ENCODE peak calls at places on chromosomes 7 and 10, in eight cellular contexts. Q, X, P, S, J, M, W and G are unnamed samples.

GRCh38 chr10:2935647-2936386 is 131.5 kb upstream of the PFKP start:
- DNase-seq in P (no peak), S (no peak), M (no peak), W (no peak), Q (no peak), X (no peak), J (no peak), G (no peak)

GRCh38 chr7:157138101-157138423 is 664 bp upstream of the UBE3C start:
- DNase-seq in J (no peak), M (no peak), X (no peak), P (no peak), S (no peak), Q (no peak), W (no peak), G (no peak)

GRCh38 chr7:31002256-31002655 is 38.5 kb downstream of the GHRHR start:
- DNase-seq in M (peak), X (no peak), S (no peak), W (no peak), J (no peak), P (no peak), Q (no peak), G (no peak)

GRCh38 chr7:25884265-25884664 is 267.7 kb upstream of the NFE2L3 start:
- DNase-seq in S (no peak), X (no peak), W (no peak), P (no peak), Q (no peak), J (no peak), M (no peak), G (no peak)

GRCh38 chr7:41107938-41108448 is 594.9 kb downstream of the INHBA start:
- DNase-seq in Q (no peak), X (no peak), J (peak), M (no peak), S (no peak), W (no peak), P (no peak), G (no peak)

GRCh38 chr10:77251297-77252013 is 386.2 kb downstream of the KCNMA1 start:
- DNase-seq in W (no peak), M (peak), X (no peak), J (peak), Q (no peak), S (peak), P (no peak), G (no peak)

GRCh38 chr7:43764807-43765491 is 6.5 kb downstream of the BLVRA start:
- DNase-seq in M (peak), X (no peak), W (no peak), P (no peak), Q (no peak), S (no peak), J (peak), G (no peak)

GRCh38 chr7:98354511-98355249 is 46.2 kb downstream of the BAIAP2L1 start:
- DNase-seq in S (no peak), X (no peak), W (no peak), J (peak), P (no peak), Q (no peak), M (peak), G (no peak)

GRCh38 chr10:71260622-71261325 is 48.4 kb downstream of the UNC5B start:
- DNase-seq in Q (peak), P (peak), W (peak), S (no peak), X (no peak), J (peak), M (peak), G (peak)

GRCh38 chr7:98968621-98969020 is 90.3 kb downstream of the TRRAP start:
- DNase-seq in W (no peak), J (no peak), M (no peak), S (no peak), P (no peak), X (peak), Q (no peak), G (no peak)

GRCh38 chr7:139619367-139619657 is 95.8 kb downstream of the CLEC2L start:
- DNase-seq in X (no peak), J (peak), W (no peak), S (no peak), P (no peak), M (peak), Q (no peak), G (no peak)

GRCh38 chr10:16896993-16897392 is 79.8 kb upstream of the RSU1 start:
- DNase-seq in J (no peak), X (no peak), M (no peak), P (no peak), Q (no peak), W (no peak), S (no peak), G (no peak)

GRCh38 chr10:31032515-31033132 is 959 bp upstream of the ZNF438 start:
- DNase-seq in P (no peak), S (no peak), Q (no peak), X (no peak), J (no peak), W (no peak), M (no peak), G (no peak)

GRCh38 chr7:91345449-91345848 is 81.2 kb downstream of the FZD1 start:
- DNase-seq in P (no peak), Q (no peak), M (no peak), S (no peak), W (no peak), J (no peak), X (no peak), G (no peak)

GRCh38 chr10:89281606-89282395 is 20.0 kb upstream of the IFIT2 start:
- DNase-seq in W (no peak), J (peak), S (no peak), M (no peak), P (no peak), Q (no peak), X (no peak), G (no peak)

GRCh38 chr10:123577921-123578461 is 88.2 kb upstream of the GPR26 start:
- DNase-seq in Q (no peak), W (no peak), P (no peak), M (no peak), X (no peak), J (no peak), S (no peak), G (no peak)

GRCh38 chr10:6299743-6300105 is 97.0 kb downstream of the PFKFB3 start:
- DNase-seq in M (no peak), S (no peak), Q (no peak), P (no peak), J (no peak), X (no peak), W (no peak), G (no peak)

GRCh38 chr7:768881-769504 is 41.9 kb upstream of the PRKAR1B start:
- DNase-seq in M (no peak), J (no peak), W (peak), S (no peak), X (peak), Q (peak), P (peak), G (peak)

GRCh38 chr7:98186452-98187137 is 24.6 kb upstream of the BHLHA15 start:
- DNase-seq in P (no peak), M (peak), J (peak), X (no peak), S (no peak), Q (no peak), W (no peak), G (no peak)

GRCh38 chr10:51001587-51001986 is 72.7 kb upstream of the PRKG1 start:
- DNase-seq in X (no peak), Q (no peak), S (no peak), M (peak), J (peak), W (no peak), P (no peak), G (no peak)

GRCh38 chr10:36451391-36451790 is 674.0 kb upstream of the ANKRD30A start:
- DNase-seq in P (no peak), W (no peak), X (no peak), J (no peak), M (no peak), S (no peak), Q (no peak), G (no peak)

GRCh38 chr10:99391346-99391745 is 39.1 kb downstream of the GOT1 start:
- DNase-seq in S (no peak), J (no peak), X (no peak), W (no peak), Q (no peak), M (no peak), P (no peak), G (no peak)

GRCh38 chr10:47329905-47330304 is 7.7 kb downstream of the GDF2 start:
- DNase-seq in X (no peak), S (no peak), P (no peak), M (no peak), W (no peak), Q (no peak), J (no peak), G (no peak)

GRCh38 chr10:77333610-77334340 is 303.8 kb downstream of the KCNMA1 start:
- DNase-seq in X (no peak), J (peak), P (no peak), Q (no peak), S (no peak), W (no peak), M (no peak), G (no peak)

GRCh38 chr10:44466236-44466635 is 81.3 kb upstream of the CXCL12 start:
- DNase-seq in Q (no peak), W (no peak), X (no peak), S (no peak), P (no peak), M (peak), J (peak), G (no peak)

GRCh38 chr7:55400191-55400590 is 35.1 kb downstream of the LANCL2 start:
- DNase-seq in Q (no peak), W (no peak), M (no peak), J (peak), S (no peak), P (no peak), X (no peak), G (no peak)

GRCh38 chr7:24477376-24477775 is 95.9 kb upstream of the PALS2 start:
- DNase-seq in S (no peak), X (no peak), M (no peak), P (no peak), Q (no peak), J (no peak), W (no peak), G (no peak)

GRCh38 chr10:71093531-71093930 is 118.8 kb upstream of the UNC5B start:
- DNase-seq in X (no peak), Q (no peak), M (no peak), S (no peak), W (no peak), P (no peak), J (no peak), G (no peak)

GRCh38 chr7:97844036-97844435 is 28.2 kb downstream of the ASNS start:
- DNase-seq in J (peak), M (no peak), W (no peak), Q (no peak), P (no peak), S (no peak), X (no peak), G (no peak)

GRCh38 chr7:112377607-112378006 is 72.7 kb upstream of the IFRD1 start:
- DNase-seq in W (no peak), Q (no peak), P (no peak), S (no peak), M (no peak), J (no peak), X (no peak), G (no peak)

GRCh38 chr10:102246261-102246660 is 929 bp downstream of the GBF1 start:
- DNase-seq in M (no peak), P (no peak), Q (no peak), X (no peak), W (no peak), J (peak), S (no peak), G (no peak)